ENCODE peak calls at places on chromosomes 7 and 10, in ten cellular contexts. One of them, this sample, is unnamed.

GRCh38 chr7:112213735-112214134 is 7.2 kb downstream of the ZNF277 start:
- DNase-seq in fibroblast of the aortic adventitia: no peak
- DNase-seq in sigmoid colon: no peak
- DNase-seq in T follicular helper cell: no peak
- DNase-seq in midbrain: no peak
- DNase-seq in bronchial epithelial cell: no peak
- DNase-seq in mesothelial cell of epicardium: no peak
- DNase-seq in amygdala: no peak
- DNase-seq in neural crest cell: no peak
- DNase-seq in Kasumi-1: no peak
- DNase-seq in this sample: no peak

GRCh38 chr7:138980575-138981285 is 459 bp downstream of the KIAA1549 start:
- DNase-seq in T follicular helper cell: no peak
- DNase-seq in sigmoid colon: no peak
- DNase-seq in Kasumi-1: peak
- DNase-seq in neural crest cell: peak
- DNase-seq in amygdala: no peak
- DNase-seq in fibroblast of the aortic adventitia: peak
- DNase-seq in bronchial epithelial cell: peak
- DNase-seq in mesothelial cell of epicardium: peak
- DNase-seq in midbrain: no peak
- DNase-seq in this sample: no peak

GRCh38 chr10:83995932-83996331 is 143.4 kb upstream of the GHITM start:
- DNase-seq in sigmoid colon: no peak
- DNase-seq in midbrain: no peak
- DNase-seq in mesothelial cell of epicardium: no peak
- DNase-seq in T follicular helper cell: no peak
- DNase-seq in Kasumi-1: no peak
- DNase-seq in amygdala: no peak
- DNase-seq in fibroblast of the aortic adventitia: no peak
- DNase-seq in neural crest cell: no peak
- DNase-seq in bronchial epithelial cell: no peak
- DNase-seq in this sample: no peak

GRCh38 chr7:69677905-69678793 is 79.9 kb downstream of the AUTS2 start:
- DNase-seq in T follicular helper cell: no peak
- DNase-seq in mesothelial cell of epicardium: no peak
- DNase-seq in amygdala: no peak
- DNase-seq in Kasumi-1: no peak
- DNase-seq in fibroblast of the aortic adventitia: no peak
- DNase-seq in bronchial epithelial cell: no peak
- DNase-seq in sigmoid colon: no peak
- DNase-seq in neural crest cell: no peak
- DNase-seq in midbrain: no peak
- DNase-seq in this sample: no peak

GRCh38 chr7:2200584-2200980 is 32.2 kb downstream of the MAD1L1 start:
- DNase-seq in Kasumi-1: no peak
- DNase-seq in T follicular helper cell: no peak
- DNase-seq in fibroblast of the aortic adventitia: no peak
- DNase-seq in bronchial epithelial cell: no peak
- DNase-seq in midbrain: no peak
- DNase-seq in sigmoid colon: no peak
- DNase-seq in neural crest cell: no peak
- DNase-seq in mesothelial cell of epicardium: no peak
- DNase-seq in amygdala: no peak
- DNase-seq in this sample: no peak

GRCh38 chr10:104351067-104351681 is 2.5 kb upstream of the CFAP58 start:
- DNase-seq in sigmoid colon: no peak
- DNase-seq in fibroblast of the aortic adventitia: peak
- DNase-seq in amygdala: no peak
- DNase-seq in bronchial epithelial cell: peak
- DNase-seq in neural crest cell: no peak
- DNase-seq in T follicular helper cell: no peak
- DNase-seq in Kasumi-1: peak
- DNase-seq in midbrain: no peak
- DNase-seq in mesothelial cell of epicardium: no peak
- DNase-seq in this sample: no peak

GRCh38 chr10:113681533-113682470 is 2.1 kb downstream of the CASP7 start:
- DNase-seq in mesothelial cell of epicardium: no peak
- DNase-seq in fibroblast of the aortic adventitia: peak
- DNase-seq in amygdala: no peak
- DNase-seq in bronchial epithelial cell: no peak
- DNase-seq in T follicular helper cell: no peak
- DNase-seq in neural crest cell: no peak
- DNase-seq in Kasumi-1: no peak
- DNase-seq in midbrain: no peak
- DNase-seq in sigmoid colon: no peak
- DNase-seq in this sample: no peak

GRCh38 chr7:43904533-43905208 is 1.7 kb downstream of the URGCP start:
- DNase-seq in T follicular helper cell: no peak
- DNase-seq in amygdala: no peak
- DNase-seq in midbrain: no peak
- DNase-seq in mesothelial cell of epicardium: no peak
- DNase-seq in bronchial epithelial cell: peak
- DNase-seq in Kasumi-1: no peak
- DNase-seq in sigmoid colon: no peak
- DNase-seq in neural crest cell: no peak
- DNase-seq in fibroblast of the aortic adventitia: peak
- DNase-seq in this sample: no peak

GRCh38 chr10:49620841-49621378 is 7.1 kb downstream of the CHAT start:
- DNase-seq in mesothelial cell of epicardium: no peak
- DNase-seq in Kasumi-1: no peak
- DNase-seq in sigmoid colon: peak
- DNase-seq in neural crest cell: no peak
- DNase-seq in amygdala: no peak
- DNase-seq in fibroblast of the aortic adventitia: no peak
- DNase-seq in midbrain: no peak
- DNase-seq in bronchial epithelial cell: no peak
- DNase-seq in T follicular helper cell: no peak
- DNase-seq in this sample: no peak

GRCh38 chr10:98446656-98447221 is at the start of gene HPS1:
- DNase-seq in midbrain: peak
- DNase-seq in neural crest cell: peak
- DNase-seq in fibroblast of the aortic adventitia: peak
- DNase-seq in T follicular helper cell: peak
- DNase-seq in bronchial epithelial cell: peak
- DNase-seq in Kasumi-1: peak
- DNase-seq in sigmoid colon: peak
- DNase-seq in amygdala: peak
- DNase-seq in mesothelial cell of epicardium: peak
- DNase-seq in this sample: peak

GRCh38 chr10:77637474-77637985 is at the start of gene KCNMA1:
- DNase-seq in bronchial epithelial cell: no peak
- DNase-seq in mesothelial cell of epicardium: peak
- DNase-seq in midbrain: peak
- DNase-seq in Kasumi-1: no peak
- DNase-seq in amygdala: peak
- DNase-seq in sigmoid colon: peak
- DNase-seq in fibroblast of the aortic adventitia: no peak
- DNase-seq in T follicular helper cell: no peak
- DNase-seq in neural crest cell: no peak
- DNase-seq in this sample: peak

GRCh38 chr7:101488826-101489572 is 126.3 kb downstream of the COL26A1 start:
- DNase-seq in neural crest cell: no peak
- DNase-seq in amygdala: no peak
- DNase-seq in mesothelial cell of epicardium: no peak
- DNase-seq in T follicular helper cell: no peak
- DNase-seq in fibroblast of the aortic adventitia: no peak
- DNase-seq in bronchial epithelial cell: no peak
- DNase-seq in sigmoid colon: no peak
- DNase-seq in midbrain: no peak
- DNase-seq in Kasumi-1: no peak
- DNase-seq in this sample: no peak

GRCh38 chr10:101767600-101767945 is 8.3 kb downstream of the FGF8 start:
- DNase-seq in sigmoid colon: no peak
- DNase-seq in fibroblast of the aortic adventitia: no peak
- DNase-seq in T follicular helper cell: no peak
- DNase-seq in neural crest cell: no peak
- DNase-seq in midbrain: no peak
- DNase-seq in mesothelial cell of epicardium: no peak
- DNase-seq in amygdala: no peak
- DNase-seq in Kasumi-1: no peak
- DNase-seq in bronchial epithelial cell: no peak
- DNase-seq in this sample: no peak

GRCh38 chr7:85023066-85023687 is 163.7 kb downstream of the SEMA3D start:
- DNase-seq in fibroblast of the aortic adventitia: peak
- DNase-seq in amygdala: no peak
- DNase-seq in T follicular helper cell: no peak
- DNase-seq in neural crest cell: peak
- DNase-seq in sigmoid colon: no peak
- DNase-seq in mesothelial cell of epicardium: no peak
- DNase-seq in bronchial epithelial cell: peak
- DNase-seq in midbrain: peak
- DNase-seq in Kasumi-1: peak
- DNase-seq in this sample: no peak

GRCh38 chr7:151244156-151244870 is 4.2 kb downstream of the SMARCD3 start:
- DNase-seq in fibroblast of the aortic adventitia: peak
- DNase-seq in neural crest cell: peak
- DNase-seq in mesothelial cell of epicardium: peak
- DNase-seq in sigmoid colon: no peak
- DNase-seq in bronchial epithelial cell: peak
- DNase-seq in T follicular helper cell: peak
- DNase-seq in Kasumi-1: peak
- DNase-seq in midbrain: peak
- DNase-seq in amygdala: peak
- DNase-seq in this sample: no peak

GRCh38 chr7:131501422-131501821 is 55.0 kb downstream of the PODXL start:
- DNase-seq in sigmoid colon: no peak
- DNase-seq in amygdala: no peak
- DNase-seq in Kasumi-1: peak
- DNase-seq in midbrain: no peak
- DNase-seq in neural crest cell: no peak
- DNase-seq in fibroblast of the aortic adventitia: peak
- DNase-seq in T follicular helper cell: no peak
- DNase-seq in mesothelial cell of epicardium: no peak
- DNase-seq in bronchial epithelial cell: peak
- DNase-seq in this sample: no peak

GRCh38 chr10:24723788-24724380 is at the start of gene ARHGAP21:
- DNase-seq in sigmoid colon: peak
- DNase-seq in bronchial epithelial cell: peak
- DNase-seq in mesothelial cell of epicardium: peak
- DNase-seq in amygdala: peak
- DNase-seq in Kasumi-1: peak
- DNase-seq in T follicular helper cell: peak
- DNase-seq in neural crest cell: peak
- DNase-seq in midbrain: peak
- DNase-seq in fibroblast of the aortic adventitia: peak
- DNase-seq in this sample: peak

GRCh38 chr7:5349437-5350173 is 66.9 kb downstream of the SLC29A4 start:
- DNase-seq in fibroblast of the aortic adventitia: no peak
- DNase-seq in T follicular helper cell: no peak
- DNase-seq in Kasumi-1: no peak
- DNase-seq in mesothelial cell of epicardium: no peak
- DNase-seq in bronchial epithelial cell: no peak
- DNase-seq in midbrain: no peak
- DNase-seq in amygdala: no peak
- DNase-seq in neural crest cell: no peak
- DNase-seq in sigmoid colon: no peak
- DNase-seq in this sample: no peak

GRCh38 chr10:12509016-12509793 is 159.9 kb downstream of the CAMK1D start:
- DNase-seq in mesothelial cell of epicardium: peak
- DNase-seq in amygdala: no peak
- DNase-seq in sigmoid colon: no peak
- DNase-seq in fibroblast of the aortic adventitia: no peak
- DNase-seq in bronchial epithelial cell: peak
- DNase-seq in midbrain: no peak
- DNase-seq in T follicular helper cell: no peak
- DNase-seq in neural crest cell: no peak
- DNase-seq in Kasumi-1: no peak
- DNase-seq in this sample: no peak

GRCh38 chr7:51240868-51241267 is 75.7 kb downstream of the COBL start:
- DNase-seq in Kasumi-1: no peak
- DNase-seq in amygdala: no peak
- DNase-seq in fibroblast of the aortic adventitia: no peak
- DNase-seq in mesothelial cell of epicardium: no peak
- DNase-seq in neural crest cell: no peak
- DNase-seq in midbrain: no peak
- DNase-seq in bronchial epithelial cell: no peak
- DNase-seq in sigmoid colon: no peak
- DNase-seq in T follicular helper cell: no peak
- DNase-seq in this sample: no peak

GRCh38 chr7:37320140-37320839 is 128.4 kb downstream of the ELMO1 start:
- DNase-seq in T follicular helper cell: no peak
- DNase-seq in midbrain: peak
- DNase-seq in mesothelial cell of epicardium: no peak
- DNase-seq in bronchial epithelial cell: peak
- DNase-seq in amygdala: no peak
- DNase-seq in fibroblast of the aortic adventitia: no peak
- DNase-seq in Kasumi-1: no peak
- DNase-seq in neural crest cell: no peak
- DNase-seq in sigmoid colon: no peak
- DNase-seq in this sample: no peak

GRCh38 chr7:65371468-65371867 is 2.2 kb upstream of the ZNF92 start:
- DNase-seq in Kasumi-1: no peak
- DNase-seq in neural crest cell: no peak
- DNase-seq in sigmoid colon: no peak
- DNase-seq in mesothelial cell of epicardium: no peak
- DNase-seq in amygdala: peak
- DNase-seq in T follicular helper cell: no peak
- DNase-seq in bronchial epithelial cell: no peak
- DNase-seq in midbrain: peak
- DNase-seq in fibroblast of the aortic adventitia: peak
- DNase-seq in this sample: no peak

GRCh38 chr7:22267989-22268615 is 88.9 kb downstream of the RAPGEF5 start:
- DNase-seq in Kasumi-1: no peak
- DNase-seq in sigmoid colon: no peak
- DNase-seq in mesothelial cell of epicardium: no peak
- DNase-seq in T follicular helper cell: no peak
- DNase-seq in amygdala: no peak
- DNase-seq in bronchial epithelial cell: no peak
- DNase-seq in neural crest cell: no peak
- DNase-seq in midbrain: no peak
- DNase-seq in fibroblast of the aortic adventitia: peak
- DNase-seq in this sample: no peak

GRCh38 chr7:107505997-107506682 is 36.3 kb downstream of the GPR22 start:
- DNase-seq in mesothelial cell of epicardium: no peak
- DNase-seq in midbrain: no peak
- DNase-seq in sigmoid colon: no peak
- DNase-seq in neural crest cell: no peak
- DNase-seq in fibroblast of the aortic adventitia: no peak
- DNase-seq in bronchial epithelial cell: peak
- DNase-seq in Kasumi-1: no peak
- DNase-seq in T follicular helper cell: no peak
- DNase-seq in amygdala: no peak
- DNase-seq in this sample: no peak

GRCh38 chr10:62980697-62981495 is 152.2 kb upstream of the NRBF2 start:
- DNase-seq in bronchial epithelial cell: peak
- DNase-seq in T follicular helper cell: no peak
- DNase-seq in Kasumi-1: no peak
- DNase-seq in sigmoid colon: no peak
- DNase-seq in amygdala: no peak
- DNase-seq in neural crest cell: no peak
- DNase-seq in mesothelial cell of epicardium: no peak
- DNase-seq in fibroblast of the aortic adventitia: no peak
- DNase-seq in midbrain: no peak
- DNase-seq in this sample: no peak

GRCh38 chr10:17847586-17848296 is 38.6 kb downstream of the MRC1 start:
- DNase-seq in mesothelial cell of epicardium: no peak
- DNase-seq in sigmoid colon: no peak
- DNase-seq in fibroblast of the aortic adventitia: peak
- DNase-seq in neural crest cell: no peak
- DNase-seq in amygdala: no peak
- DNase-seq in bronchial epithelial cell: peak
- DNase-seq in Kasumi-1: peak
- DNase-seq in midbrain: peak
- DNase-seq in T follicular helper cell: no peak
- DNase-seq in this sample: no peak

GRCh38 chr7:94045566-94045965 is 41.4 kb upstream of the BET1 start:
- DNase-seq in Kasumi-1: no peak
- DNase-seq in fibroblast of the aortic adventitia: no peak
- DNase-seq in amygdala: no peak
- DNase-seq in midbrain: no peak
- DNase-seq in neural crest cell: no peak
- DNase-seq in T follicular helper cell: no peak
- DNase-seq in mesothelial cell of epicardium: no peak
- DNase-seq in bronchial epithelial cell: peak
- DNase-seq in sigmoid colon: no peak
- DNase-seq in this sample: no peak

GRCh38 chr10:95308389-95309302 is 17.8 kb upstream of the PDLIM1 start:
- DNase-seq in amygdala: no peak
- DNase-seq in bronchial epithelial cell: peak
- DNase-seq in neural crest cell: no peak
- DNase-seq in mesothelial cell of epicardium: no peak
- DNase-seq in fibroblast of the aortic adventitia: peak
- DNase-seq in midbrain: no peak
- DNase-seq in Kasumi-1: peak
- DNase-seq in T follicular helper cell: no peak
- DNase-seq in sigmoid colon: peak
- DNase-seq in this sample: peak

This sample was measured in left lung.